ENCODE peak calls at places on chromosome 19, in ten cellular contexts. Q is neural progenitor cell; Z is upper lobe of right lung; G is iPS-NIHi11; M is stimulated activated CD4-positive, alpha-beta T cell treated with anti-CD3 and anti-CD28 coated beads, Interleukin-1b, Interleukin-23, amount 100 ng/mL, for 1 hour; O is ureter; W is T-helper 17 cell; L is lower lobe of right lung; Y is sciatic nerve; A is tibial nerve. J is an unnamed sample.

GRCh38 chr19:54106716-54107115 is 4.1 kb downstream of the NDUFA3 start:
- DNase-seq in Q (no peak), Z (no peak), G (no peak), M (no peak), O (no peak), W (no peak), L (peak), Y (peak), A (no peak), J (no peak)

GRCh38 chr19:13120817-13121216 is 2.8 kb downstream of the NACC1 start:
- DNase-seq in Q (no peak), Z (no peak), G (no peak), M (no peak), O (no peak), W (no peak), L (no peak), Y (no peak), A (no peak), J (no peak)

GRCh38 chr19:17770613-17771012 is 19.3 kb downstream of the FCHO1 start:
- DNase-seq in Q (no peak), Z (no peak), G (no peak), M (no peak), O (no peak), W (no peak), L (no peak), Y (no peak), A (no peak), J (no peak)

GRCh38 chr19:47036233-47036651 is 12.2 kb downstream of the TMEM160 start:
- DNase-seq in Q (peak), Z (peak), G (no peak), M (no peak), O (no peak), W (no peak), L (peak), Y (no peak), A (no peak), J (no peak)

GRCh38 chr19:39405930-39406655 is 554 bp upstream of the ZFP36 start:
- DNase-seq in Q (no peak), Z (no peak), G (no peak), M (peak), O (no peak), W (peak), L (no peak), Y (no peak), A (no peak), J (no peak)

GRCh38 chr19:28063702-28064101 is 1149.2 kb downstream of the UQCRFS1 start:
- DNase-seq in Q (no peak), Z (no peak), G (no peak), M (no peak), O (no peak), W (no peak), L (no peak), Y (no peak), A (no peak), J (no peak)

GRCh38 chr19:32404939-32405430 is 585 bp upstream of the DPY19L3 start:
- DNase-seq in Q (peak), Z (peak), G (no peak), M (no peak), O (peak), W (peak), L (peak), Y (peak), A (peak), J (no peak)

GRCh38 chr19:40663712-40664692 is 26.4 kb downstream of the NUMBL start:
- DNase-seq in Q (no peak), Z (no peak), G (no peak), M (no peak), O (no peak), W (no peak), L (no peak), Y (no peak), A (no peak), J (no peak)

GRCh38 chr19:18280247-18281081 is 958 bp downstream of the JUND start:
- DNase-seq in Q (peak), Z (peak), G (peak), M (peak), O (peak), W (peak), L (peak), Y (peak), A (peak), J (no peak)

GRCh38 chr19:4694211-4694987 is 24.3 kb upstream of the MYDGF start:
- DNase-seq in Q (no peak), Z (no peak), G (no peak), M (no peak), O (no peak), W (no peak), L (no peak), Y (no peak), A (no peak), J (no peak)

GRCh38 chr19:52070496-52070895 is 21.9 kb upstream of the ZNF432 start:
- DNase-seq in Q (no peak), Z (no peak), G (no peak), M (no peak), O (no peak), W (no peak), L (no peak), Y (no peak), A (no peak), J (no peak)

GRCh38 chr19:18401580-18402112 is 4.2 kb upstream of the LRRC25 start:
- DNase-seq in Q (peak), Z (no peak), G (peak), M (no peak), O (peak), W (no peak), L (peak), Y (peak), A (no peak), J (no peak)

GRCh38 chr19:45825917-45826893 is 11.1 kb upstream of the RSPH6A start:
- DNase-seq in Q (no peak), Z (no peak), G (no peak), M (no peak), O (no peak), W (no peak), L (no peak), Y (no peak), A (no peak), J (no peak)

GRCh38 chr19:48741222-48741999 is 1.0 kb upstream of the RASIP1 start:
- DNase-seq in Q (peak), Z (peak), G (peak), M (no peak), O (no peak), W (no peak), L (no peak), Y (no peak), A (no peak), J (no peak)

GRCh38 chr19:55490478-55491436 is 2.5 kb downstream of the SSC5D start:
- DNase-seq in Q (no peak), Z (no peak), G (peak), M (no peak), O (no peak), W (no peak), L (no peak), Y (no peak), A (no peak), J (no peak)

GRCh38 chr19:32971012-32971595 is 654 bp downstream of the CEP89 start:
- DNase-seq in Q (no peak), Z (no peak), G (no peak), M (no peak), O (no peak), W (no peak), L (no peak), Y (no peak), A (no peak), J (no peak)

GRCh38 chr19:18153555-18154134 is 682 bp downstream of the PIK3R2 start:
- DNase-seq in Q (peak), Z (no peak), G (no peak), M (no peak), O (no peak), W (peak), L (peak), Y (peak), A (no peak), J (no peak)

GRCh38 chr19:50922316-50922853 is 11.2 kb upstream of the KLK4 start:
- DNase-seq in Q (peak), Z (peak), G (peak), M (peak), O (peak), W (peak), L (peak), Y (peak), A (peak), J (peak)

GRCh38 chr19:588093-588742 is 1.5 kb upstream of the HCN2 start:
- DNase-seq in Q (peak), Z (peak), G (peak), M (no peak), O (no peak), W (peak), L (peak), Y (peak), A (no peak), J (no peak)

GRCh38 chr19:51034704-51035103 is at the start of gene KLK12:
- DNase-seq in Q (no peak), Z (no peak), G (no peak), M (no peak), O (no peak), W (no peak), L (no peak), Y (no peak), A (no peak), J (no peak)

GRCh38 chr19:35612559-35613321 is at the start of gene HAUS5:
- DNase-seq in Q (peak), Z (peak), G (peak), M (peak), O (peak), W (peak), L (peak), Y (peak), A (peak), J (peak)

J was measured in iPS DF 19.7.